ENCODE peak calls at places on chromosome 11, in ten cellular contexts. Y, T, B, S, H, K, C, Z, M and G are unnamed samples.
A peak's percentile ranks its signal among the peaks of the same experiment; 100 is the strongest.

GRCh38 chr11:121692236-121692635 is 239.5 kb upstream of the SORL1-AS1 start:
- DNase-seq in Y (no peak), T (no peak), B (no peak), S (no peak), H (no peak), K (no peak), C (no peak), Z (no peak), M (no peak), G (no peak)

GRCh38 chr11:35427158-35427557 is 7.8 kb upstream of the SLC1A2 start:
- DNase-seq in Y (no peak), T (peak; percentile 27), B (peak; percentile 26), S (peak; percentile 33), H (no peak), K (no peak), C (no peak), Z (no peak), M (no peak), G (no peak)

GRCh38 chr11:118305726-118306125 is 1.2 kb downstream of the CD3E start:
- DNase-seq in Y (no peak), T (no peak), B (peak; percentile 20), S (no peak), H (no peak), K (no peak), C (peak; percentile 75), Z (peak; percentile 64), M (no peak), G (no peak)

GRCh38 chr11:128929468-128929867 is 13.2 kb downstream of the TP53AIP1 start:
- DNase-seq in Y (no peak), T (no peak), B (no peak), S (no peak), H (no peak), K (no peak), C (no peak), Z (peak; percentile 43), M (no peak), G (peak; percentile 22)

GRCh38 chr11:3959015-3959917 is 103.8 kb downstream of the STIM1 start:
- DNase-seq in Y (no peak), T (no peak), B (peak; percentile 13), S (peak; percentile 83), H (peak; percentile 15), K (no peak), C (no peak), Z (no peak), M (no peak), G (no peak)

GRCh38 chr11:75142714-75143419 is 8.0 kb upstream of the SLCO2B1 start:
- DNase-seq in Y (peak; percentile 88), T (peak; percentile 79), B (peak; percentile 84), S (peak; percentile 96), H (peak; percentile 35), K (peak; percentile 39), C (peak; percentile 54), Z (peak; percentile 57), M (no peak), G (peak; percentile 74)

GRCh38 chr11:27040302-27041115 is at the start of gene BBOX1:
- DNase-seq in Y (no peak), T (no peak), B (peak; percentile 87), S (peak; percentile 17), H (no peak), K (no peak), C (no peak), Z (peak; percentile 5), M (peak; percentile 21), G (no peak)

GRCh38 chr11:117081908-117082307 is 16.3 kb downstream of the SIK3 start:
- DNase-seq in Y (no peak), T (no peak), B (no peak), S (no peak), H (no peak), K (no peak), C (no peak), Z (no peak), M (no peak), G (no peak)

GRCh38 chr11:118618991-118619375 is 11.6 kb downstream of the PHLDB1 start:
- DNase-seq in Y (no peak), T (peak; percentile 64), B (no peak), S (peak; percentile 75), H (no peak), K (no peak), C (no peak), Z (peak; percentile 12), M (no peak), G (no peak)

GRCh38 chr11:134561348-134561720 is 149.3 kb upstream of the B3GAT1 start:
- DNase-seq in Y (no peak), T (no peak), B (no peak), S (no peak), H (no peak), K (no peak), C (no peak), Z (no peak), M (no peak), G (no peak)

GRCh38 chr11:124518900-124519541 is 24.4 kb downstream of the OR8B12 start:
- DNase-seq in Y (no peak), T (no peak), B (peak; percentile 14), S (no peak), H (no peak), K (no peak), C (no peak), Z (no peak), M (no peak), G (no peak)

GRCh38 chr11:58905141-58905715 is 34.1 kb upstream of the GLYATL1 start:
- DNase-seq in Y (no peak), T (peak; percentile 23), B (peak; percentile 81), S (peak; percentile 78), H (peak; percentile 53), K (no peak), C (no peak), Z (peak; percentile 86), M (peak; percentile 12), G (no peak)

GRCh38 chr11:106770489-106771100 is 247.7 kb downstream of the GUCY1A2 start:
- DNase-seq in Y (peak; percentile 21), T (no peak), B (no peak), S (no peak), H (no peak), K (no peak), C (no peak), Z (no peak), M (no peak), G (no peak)

GRCh38 chr11:60563553-60564235 is 48.5 kb downstream of the MS4A13 start:
- DNase-seq in Y (no peak), T (no peak), B (peak; percentile 87), S (peak; percentile 17), H (no peak), K (no peak), C (no peak), Z (no peak), M (peak; percentile 9), G (no peak)

GRCh38 chr11:126573325-126574076 is 218.0 kb downstream of the ST3GAL4 start:
- DNase-seq in Y (no peak), T (no peak), B (peak; percentile 98), S (no peak), H (no peak), K (no peak), C (no peak), Z (peak; percentile 48), M (peak; percentile 96), G (no peak)

GRCh38 chr11:36719708-36720107 is 121.7 kb upstream of the RAG2 start:
- DNase-seq in Y (no peak), T (no peak), B (no peak), S (no peak), H (no peak), K (no peak), C (no peak), Z (no peak), M (no peak), G (no peak)

GRCh38 chr11:66856496-66857233 is at the start of gene LRFN4:
- DNase-seq in Y (peak; percentile 68), T (peak; percentile 51), B (peak; percentile 91), S (peak; percentile 20), H (peak; percentile 53), K (no peak), C (peak; percentile 38), Z (peak; percentile 81), M (no peak), G (peak; percentile 51)

GRCh38 chr11:112355726-112356125 is 95.1 kb upstream of the PLET1 start:
- DNase-seq in Y (no peak), T (no peak), B (peak; percentile 71), S (peak; percentile 43), H (peak; percentile 27), K (no peak), C (no peak), Z (peak; percentile 33), M (no peak), G (no peak)

GRCh38 chr11:35158371-35159081 is 19.6 kb downstream of the CD44 start:
- DNase-seq in Y (no peak), T (no peak), B (peak; percentile 83), S (no peak), H (peak; percentile 37), K (no peak), C (no peak), Z (no peak), M (no peak), G (no peak)

GRCh38 chr11:95142431-95142830 is 52.8 kb downstream of the ENDOD1 start:
- DNase-seq in Y (no peak), T (no peak), B (no peak), S (no peak), H (no peak), K (no peak), C (no peak), Z (no peak), M (no peak), G (no peak)

GRCh38 chr11:75428301-75428724 is 4.7 kb downstream of the KLHL35 start:
- DNase-seq in Y (peak; percentile 72), T (peak; percentile 94), B (peak; percentile 87), S (peak; percentile 70), H (no peak), K (peak; percentile 30), C (peak; percentile 42), Z (peak; percentile 90), M (no peak), G (peak; percentile 65)

GRCh38 chr11:109783017-109783416 is 310.2 kb upstream of the ZC3H12C start:
- DNase-seq in Y (no peak), T (no peak), B (peak; percentile 66), S (no peak), H (no peak), K (no peak), C (no peak), Z (no peak), M (no peak), G (no peak)

GRCh38 chr11:126332221-126332711 is 23.2 kb upstream of the ST3GAL4 start:
- DNase-seq in Y (no peak), T (peak; percentile 77), B (no peak), S (peak; percentile 92), H (no peak), K (no peak), C (no peak), Z (no peak), M (no peak), G (no peak)

GRCh38 chr11:83819936-83820549 is 533.9 kb upstream of the CCDC90B start:
- DNase-seq in Y (peak; percentile 45), T (no peak), B (peak; percentile 83), S (peak; percentile 66), H (no peak), K (no peak), C (peak; percentile 10), Z (peak; percentile 65), M (no peak), G (no peak)

GRCh38 chr11:83063073-83063754 is 8.5 kb downstream of the RAB30 start:
- DNase-seq in Y (peak; percentile 19), T (no peak), B (peak; percentile 59), S (peak; percentile 44), H (no peak), K (no peak), C (peak; percentile 44), Z (no peak), M (no peak), G (peak; percentile 19)

GRCh38 chr11:109267293-109268095 is 154.5 kb upstream of the C11orf87 start:
- DNase-seq in Y (no peak), T (no peak), B (no peak), S (no peak), H (no peak), K (no peak), C (no peak), Z (no peak), M (no peak), G (no peak)

GRCh38 chr11:116513894-116514293 is 258.9 kb downstream of the BUD13 start:
- DNase-seq in Y (peak; percentile 34), T (peak; percentile 21), B (peak; percentile 63), S (peak; percentile 44), H (peak; percentile 66), K (no peak), C (no peak), Z (peak; percentile 73), M (no peak), G (peak; percentile 24)

GRCh38 chr11:126129681-126130671 is 67.3 kb upstream of the CDON start:
- DNase-seq in Y (no peak), T (no peak), B (peak; percentile 69), S (no peak), H (no peak), K (no peak), C (no peak), Z (no peak), M (no peak), G (no peak)